ENCODE peak calls at places on chromosomes 1 and 21, in six cellular contexts. V is mesothelial cell of epicardium, X is Calu3, B is astrocyte of the spinal cord, N is tibial nerve, U is lower leg skin. W is an unnamed sample.

GRCh38 chr1:209895709-209896108 is 42.3 kb upstream of the SYT14 start:
- DNase-seq in V (no peak), X (peak), B (peak), N (no peak), U (no peak), W (peak)

GRCh38 chr1:117122297-117123025 is 912 bp upstream of the TRIM45 start:
- DNase-seq in V (no peak), X (no peak), B (no peak), N (no peak), U (no peak), W (no peak)

GRCh38 chr1:207810173-207810572 is 58.3 kb downstream of the CD46 start:
- DNase-seq in V (no peak), X (no peak), B (peak), N (no peak), U (no peak), W (peak)

GRCh38 chr1:162956922-162957321 is 95.9 kb upstream of the CCDC190 start:
- DNase-seq in V (no peak), X (no peak), B (no peak), N (no peak), U (no peak), W (peak)

GRCh38 chr1:199612976-199613774 is 414.3 kb upstream of the NR5A2 start:
- DNase-seq in V (no peak), X (peak), B (peak), N (no peak), U (no peak), W (peak)

GRCh38 chr21:46116189-46116845 is 18.4 kb downstream of the COL6A2 start:
- DNase-seq in V (peak), X (no peak), B (no peak), N (peak), U (no peak), W (no peak)

GRCh38 chr1:173175514-173176146 is 31.5 kb downstream of the TNFSF4 start:
- DNase-seq in V (no peak), X (no peak), B (peak), N (no peak), U (no peak), W (peak)

GRCh38 chr1:118985611-118986290 is 2.4 kb downstream of the TBX15 start:
- DNase-seq in V (no peak), X (no peak), B (no peak), N (no peak), U (no peak), W (no peak)

GRCh38 chr1:244371294-244372141 is 80.2 kb downstream of the ADSS2 start:
- DNase-seq in V (no peak), X (no peak), B (no peak), N (no peak), U (peak), W (no peak)

GRCh38 chr1:12799730-12800129 is 8.5 kb downstream of the PRAMEF1 start:
- DNase-seq in V (no peak), X (no peak), B (no peak), N (no peak), U (no peak), W (no peak)

GRCh38 chr1:7422081-7422480 is 349.0 kb upstream of the VAMP3 start:
- DNase-seq in V (peak), X (no peak), B (no peak), N (peak), U (no peak), W (no peak)

GRCh38 chr1:75791022-75791421 is 5.0 kb downstream of the RABGGTB start:
- DNase-seq in V (no peak), X (no peak), B (peak), N (no peak), U (no peak), W (no peak)

GRCh38 chr1:51189421-51190073 is 46.5 kb upstream of the RNF11 start:
- DNase-seq in V (no peak), X (peak), B (peak), N (no peak), U (peak), W (peak)

GRCh38 chr21:43820466-43820865 is 31.1 kb downstream of the RRP1 start:
- DNase-seq in V (no peak), X (no peak), B (no peak), N (no peak), U (no peak), W (no peak)

GRCh38 chr1:112255080-112255479 is 140.9 kb upstream of the CTTNBP2NL start:
- DNase-seq in V (no peak), X (no peak), B (no peak), N (no peak), U (no peak), W (no peak)

GRCh38 chr1:64623750-64624445 is 121.0 kb upstream of the RAVER2 start:
- DNase-seq in V (no peak), X (peak), B (peak), N (no peak), U (no peak), W (peak)

GRCh38 chr1:31549807-31550620 is 26.3 kb upstream of the TINAGL1 start:
- DNase-seq in V (no peak), X (peak), B (no peak), N (no peak), U (no peak), W (peak)

DNA sequence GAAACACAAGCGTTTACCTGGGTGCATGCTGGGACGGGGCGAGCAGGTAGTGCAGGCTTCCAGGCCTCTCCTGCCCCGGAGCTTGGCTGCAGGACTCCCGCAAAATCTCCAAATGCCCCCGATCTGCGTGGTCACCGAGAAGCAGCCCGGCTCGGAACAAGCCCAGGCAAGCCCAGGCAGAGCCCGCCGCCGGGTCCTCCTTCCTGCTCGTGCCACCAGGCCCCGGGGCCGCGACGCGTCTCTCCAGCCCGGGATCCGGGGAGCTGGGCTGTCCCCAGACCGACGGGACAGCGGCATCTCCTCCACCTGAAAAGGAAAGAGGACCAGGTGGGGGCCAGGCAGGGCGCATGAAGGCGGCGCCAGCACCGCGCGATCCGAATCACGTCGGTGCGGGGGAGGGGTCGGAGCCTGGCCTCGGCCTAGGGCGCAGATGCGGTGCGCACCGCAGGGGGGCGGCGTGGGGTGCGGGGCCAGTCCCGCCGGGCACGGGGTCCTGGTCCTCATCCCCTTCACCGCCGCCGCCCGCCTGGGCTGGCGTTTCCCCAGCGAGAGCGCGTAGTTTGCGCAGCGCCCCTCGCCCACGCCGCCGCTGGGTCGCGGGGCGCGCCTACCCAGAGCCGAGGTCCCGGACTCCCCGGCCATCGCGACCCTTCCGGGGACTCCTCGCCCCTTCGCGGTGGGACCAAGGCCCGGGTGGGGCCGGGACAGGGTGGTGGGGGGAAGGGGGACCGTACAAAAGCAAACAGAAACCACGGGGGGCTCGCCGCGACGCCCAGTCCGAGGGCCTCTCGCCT is 52.4 kb upstream of the H6PD start:
- DNase-seq in V (peak), X (peak), B (peak), N (no peak), U (no peak), W (no peak)
- TF ChIP-seq CTCF in V (peak), X (peak), B (no peak), N (peak), U (no peak), W (peak)

DNA sequence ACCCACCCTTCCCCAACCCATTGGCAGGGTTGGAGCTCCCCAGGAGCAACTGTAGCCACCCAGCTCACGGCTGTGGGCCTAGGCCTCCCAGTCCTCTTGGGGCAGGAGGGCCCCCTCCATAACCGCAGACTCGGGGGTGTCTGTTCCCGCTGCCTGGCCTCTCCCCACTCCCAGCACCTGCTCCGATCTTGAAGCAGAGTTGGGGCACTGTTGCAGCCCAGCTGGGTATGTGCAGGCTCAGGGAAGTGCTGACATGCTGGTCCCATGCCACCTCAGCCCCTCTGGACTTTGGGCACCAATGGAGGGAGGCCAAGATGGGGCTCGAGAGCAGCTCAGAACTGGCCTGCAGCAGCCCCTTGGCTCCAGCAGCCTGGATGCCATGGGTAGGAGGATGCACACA is 54.8 kb upstream of the KRTAP11-1 start:
- DNase-seq in V (no peak), X (no peak), B (no peak), N (no peak), U (no peak), W (no peak)
- TF ChIP-seq CTCF in V (no peak), X (no peak), B (no peak), N (no peak), U (no peak), W (no peak)

GRCh38 chr1:38029081-38029681 is 16.6 kb downstream of the UTP11 start:
- DNase-seq in V (no peak), X (no peak), B (peak), N (no peak), U (no peak), W (no peak)
- TF ChIP-seq CTCF in V (no peak), X (no peak), B (peak), N (peak), U (no peak), W (no peak)

GRCh38 chr21:35336534-35336933 is 287.4 kb upstream of the RUNX1 start:
- DNase-seq in V (no peak), X (no peak), B (no peak), N (no peak), U (no peak), W (no peak)
- TF ChIP-seq CTCF in V (no peak), X (no peak), B (no peak), N (no peak), U (no peak), W (no peak)

W was measured in HFFc6.